ENCODE peak calls at places on chromosome 1, in ten cellular contexts. L is tibial artery, T is NCI-H2081, P is OCI-LY7, F is GM12864, J is hippocampal formation, Q is adrenal gland, H is pulmonary artery endothelial cell, W is GM20000, V is NCI-H345. M is an unnamed sample.

GRCh38 chr1:15426492-15427279 is 11.6 kb upstream of the CTRC start:
- DNase-seq in T (no peak), H (no peak), J (no peak), F (no peak), P (no peak), V (no peak), L (no peak), W (no peak), Q (peak), M (no peak)

GRCh38 chr1:220924331-220924730 is 45.1 kb downstream of the HLX start:
- DNase-seq in L (no peak), F (no peak), Q (no peak), W (no peak), V (no peak), H (no peak), J (no peak), T (no peak), P (no peak), M (no peak)

GRCh38 chr1:219794085-219794743 is 134.1 kb downstream of the SLC30A10 start:
- DNase-seq in W (no peak), J (no peak), Q (no peak), T (no peak), F (peak), P (peak), L (no peak), V (no peak), H (no peak), M (no peak)

GRCh38 chr1:237812061-237812460 is 78.7 kb downstream of the ZP4 start:
- DNase-seq in H (no peak), L (no peak), F (no peak), V (no peak), P (no peak), Q (no peak), T (no peak), W (no peak), J (no peak), M (no peak)

GRCh38 chr1:245986404-245987221 is 520.5 kb downstream of the SMYD3 start:
- DNase-seq in L (no peak), Q (no peak), H (peak), P (no peak), F (no peak), T (no peak), W (no peak), J (no peak), V (no peak), M (peak)

GRCh38 chr1:221527886-221528634 is 213.8 kb downstream of the DUSP10 start:
- DNase-seq in V (no peak), F (no peak), P (no peak), J (no peak), Q (no peak), H (no peak), W (no peak), L (no peak), T (no peak), M (no peak)

GRCh38 chr1:25989440-25989839 is 8.4 kb downstream of the PAFAH2 start:
- DNase-seq in V (no peak), Q (no peak), W (no peak), L (no peak), F (no peak), P (no peak), H (no peak), T (no peak), J (no peak), M (no peak)

GRCh38 chr1:69321311-69321710 is 246.4 kb upstream of the LRRC7 start:
- DNase-seq in H (no peak), J (no peak), P (no peak), W (no peak), Q (no peak), F (no peak), L (no peak), T (no peak), V (no peak), M (no peak)

GRCh38 chr1:7703321-7704213 is 67.5 kb upstream of the VAMP3 start:
- DNase-seq in F (no peak), P (no peak), L (no peak), W (no peak), T (peak), H (no peak), Q (no peak), V (peak), J (no peak), M (no peak)

GRCh38 chr1:46617108-46617694 is 590 bp upstream of the MOB3C start:
- DNase-seq in J (no peak), H (no peak), T (no peak), Q (no peak), P (no peak), L (no peak), V (no peak), F (no peak), W (no peak), M (no peak)

GRCh38 chr1:221845650-221846371 is 103.9 kb upstream of the DUSP10 start:
- DNase-seq in F (no peak), L (peak), H (no peak), Q (no peak), J (no peak), V (peak), T (peak), W (no peak), P (no peak), M (peak)

GRCh38 chr1:193184776-193185175 is 1.6 kb downstream of the B3GALT2 start:
- DNase-seq in J (no peak), L (no peak), W (no peak), P (no peak), Q (no peak), F (no peak), H (no peak), T (no peak), V (no peak), M (no peak)

GRCh38 chr1:198913667-198914066 is 274.8 kb downstream of the PTPRC start:
- DNase-seq in F (no peak), T (no peak), Q (no peak), H (no peak), L (no peak), J (no peak), V (no peak), W (no peak), P (no peak), M (peak)

GRCh38 chr1:91582431-91582921 is 81.8 kb downstream of the CDC7 start:
- DNase-seq in Q (no peak), T (no peak), V (no peak), H (no peak), L (peak), W (no peak), F (no peak), P (no peak), J (no peak), M (peak)

GRCh38 chr1:245216356-245217110 is 61.7 kb downstream of the KIF26B start:
- DNase-seq in V (no peak), T (no peak), W (no peak), H (no peak), P (no peak), J (no peak), F (no peak), L (no peak), Q (no peak), M (no peak)